ENCODE peak calls at places on chromosome 17, in five cellular contexts. C is activated naive CD4-positive, alpha-beta T cell; U is GM13976; G is iPS-NIHi11; A is stimulated activated CD4-positive, alpha-beta T cell treated with anti-CD3 and anti-CD28 coated beads, TNF-alpha, amount 100 ng/mL, for 48 hours. E is an unnamed sample.

GRCh38 chr17:62696256-62696655 is 68.8 kb downstream of the MRC2 start:
- DNase-seq in A (no peak), G (no peak), C (no peak), U (no peak), E (no peak)

GRCh38 chr17:7084058-7084457 is 4.0 kb upstream of the CLEC10A start:
- DNase-seq in U (no peak), A (no peak), G (no peak), C (no peak), E (no peak)

GRCh38 chr17:6752068-6752909 is 3.6 kb upstream of the XAF1 start:
- DNase-seq in A (no peak), C (no peak), U (no peak), G (peak; percentile 22), E (peak; percentile 96)

GRCh38 chr17:73642659-73643011 is 1.6 kb downstream of the SDK2 start:
- DNase-seq in A (no peak), U (no peak), C (no peak), G (no peak), E (no peak)

GRCh38 chr17:79931517-79932309 is 92.5 kb upstream of the CBX4 start:
- DNase-seq in U (peak; percentile 66), G (no peak), A (no peak), C (no peak), E (peak; percentile 40)

GRCh38 chr17:26818736-26819135 is 475.2 kb upstream of the WSB1 start:
- DNase-seq in U (no peak), G (no peak), C (no peak), A (no peak), E (peak; percentile 1)

GRCh38 chr17:80183581-80184422 is 14.0 kb downstream of the CARD14 start:
- DNase-seq in G (no peak), U (no peak), A (no peak), C (no peak), E (no peak)

GRCh38 chr17:65547253-65547670 is 14.2 kb downstream of the AXIN2 start:
- DNase-seq in U (no peak), A (no peak), C (no peak), G (no peak), E (no peak)

GRCh38 chr17:3886776-3887175 is 6.1 kb downstream of the CAMKK1 start:
- DNase-seq in A (no peak), G (no peak), C (no peak), U (no peak), E (no peak)

GRCh38 chr17:76791053-76791980 is 53.4 kb downstream of the MFSD11 start:
- DNase-seq in C (no peak), A (peak; percentile 29), U (peak; percentile 57), G (no peak), E (peak; percentile 91)

GRCh38 chr17:51056813-51057510 is 63.7 kb downstream of the SPAG9 start:
- DNase-seq in C (no peak), A (no peak), U (peak; percentile 41), G (peak; percentile 62), E (peak; percentile 73)